ENCODE peak calls at places on chromosomes 3 and 15, in four cellular contexts. N is heart left ventricle, R is AG04450, L is mesothelial cell of epicardium. F is an unnamed sample.

GRCh38 chr3:109806929-109807328 is 469.6 kb upstream of the DPPA4 start:
- DNase-seq in N (no peak), R (no peak), L (no peak), F (no peak)

GRCh38 chr3:65402597-65402996 is 636.1 kb downstream of the MAGI1 start:
- DNase-seq in N (peak), R (peak), L (no peak), F (peak)

GRCh38 chr15:59798605-59798917 is 109.4 kb upstream of the BNIP2 start:
- DNase-seq in N (no peak), R (no peak), L (no peak), F (no peak)

GRCh38 chr15:88693191-88693590 is 54.4 kb downstream of the ISG20 start:
- DNase-seq in N (no peak), R (no peak), L (no peak), F (no peak)

GRCh38 chr3:15756505-15756904 is 41.3 kb downstream of the ANKRD28 start:
- DNase-seq in N (no peak), R (no peak), L (no peak), F (no peak)

GRCh38 chr15:33234019-33234418 is 39.5 kb upstream of the FMN1 start:
- DNase-seq in N (no peak), R (no peak), L (no peak), F (no peak)

GRCh38 chr3:186413615-186414415 is 51.8 kb upstream of the DGKG start:
- DNase-seq in N (peak), R (no peak), L (no peak), F (no peak)

GRCh38 chr3:185929192-185930151 is 8.3 kb downstream of the TRA2B start:
- DNase-seq in N (no peak), R (no peak), L (no peak), F (no peak)

GRCh38 chr3:72092778-72093177 is 307.8 kb upstream of the PROK2 start:
- DNase-seq in N (no peak), R (no peak), L (no peak), F (no peak)

GRCh38 chr3:49674491-49674983 is 386 bp downstream of the APEH start:
- DNase-seq in N (no peak), R (no peak), L (no peak), F (no peak)

GRCh38 chr3:88082854-88083253 is 23.8 kb downstream of the ZNF654 start:
- DNase-seq in N (no peak), R (no peak), L (no peak), F (no peak)

GRCh38 chr3:52533623-52534280 is at the start of gene NT5DC2:
- DNase-seq in N (peak), R (no peak), L (peak), F (no peak)

GRCh38 chr3:57068437-57069089 is 8.1 kb downstream of the SPATA12 start:
- DNase-seq in N (peak), R (no peak), L (no peak), F (no peak)

GRCh38 chr3:76181213-76181612 is 395.9 kb upstream of the ZNF717 start:
- DNase-seq in N (no peak), R (no peak), L (no peak), F (no peak)

GRCh38 chr15:40338041-40338657 is 2.6 kb downstream of the CCDC9B start:
- DNase-seq in N (peak), R (no peak), L (peak), F (no peak)

GRCh38 chr3:158773845-158774542 is 27.9 kb upstream of the MFSD1 start:
- DNase-seq in N (no peak), R (peak), L (no peak), F (no peak)
- TF ChIP-seq CTCF in N (no peak), R (no peak), L (no peak), F (no peak)

GRCh38 chr3:32421185-32421584 is 29.5 kb downstream of the CMTM7 start:
- DNase-seq in N (no peak), R (no peak), L (no peak), F (no peak)

GRCh38 chr3:32422943-32423342 is 31.3 kb downstream of the CMTM7 start:
- DNase-seq in N (no peak), R (no peak), L (no peak), F (no peak)

GRCh38 chr3:32419766-32420137 is 28.1 kb downstream of the CMTM7 start:
- DNase-seq in N (no peak), R (no peak), L (no peak), F (no peak)

GRCh38 chr3:32421991-32422859 is 30.6 kb downstream of the CMTM7 start:
- DNase-seq in N (peak), R (no peak), L (no peak), F (peak)

GRCh38 chr3:32420138-32420981 is 28.7 kb downstream of the CMTM7 start:
- DNase-seq in N (no peak), R (no peak), L (no peak), F (no peak)
- TF ChIP-seq CTCF in N (no peak), R (peak), L (no peak), F (no peak)

GRCh38 chr3:13416002-13416793 is 3.9 kb downstream of the NUP210 start:
- DNase-seq in N (no peak), R (no peak), L (no peak), F (no peak)
- TF ChIP-seq CTCF in N (no peak), R (no peak), L (no peak), F (no peak)

GRCh38 chr3:106251160-106251892 is 382.5 kb upstream of the CBLB start:
- DNase-seq in N (no peak), R (no peak), L (no peak), F (no peak)
- TF ChIP-seq CTCF in N (no peak), R (no peak), L (no peak), F (no peak)

DNA sequence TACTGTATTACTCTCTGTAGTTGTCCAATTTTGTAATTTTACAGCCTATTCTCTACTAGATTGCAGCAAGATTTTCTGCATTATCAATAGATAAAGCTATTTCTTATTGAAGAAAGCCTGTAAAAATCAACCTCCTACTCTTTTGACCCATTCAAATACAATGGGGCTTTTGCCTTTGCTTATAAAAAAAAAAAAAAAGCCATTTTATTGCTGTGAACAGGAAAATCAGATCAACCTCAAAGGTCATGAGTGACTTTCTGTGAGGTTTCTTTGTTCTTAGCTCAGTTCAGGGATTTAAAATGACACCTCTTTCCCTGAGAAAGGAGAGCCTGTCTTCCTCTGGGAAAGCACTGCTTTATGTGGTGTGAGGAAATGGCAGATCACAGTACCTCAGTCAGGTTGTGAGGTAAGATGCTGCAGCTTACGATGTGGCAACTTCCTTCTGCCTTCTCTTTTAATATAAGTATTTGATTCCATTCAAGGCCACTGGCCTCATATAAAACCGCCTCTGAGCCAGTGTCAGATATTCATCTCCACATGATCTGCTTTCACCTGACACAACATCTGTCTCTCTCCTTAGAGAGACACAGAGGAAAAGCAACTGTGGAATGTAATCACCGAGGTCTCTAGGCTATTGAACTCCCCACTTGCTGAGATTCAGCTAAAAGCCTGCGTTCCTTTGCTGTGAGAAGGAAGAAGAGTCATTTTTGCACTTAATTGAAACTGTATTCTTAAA is 161.5 kb upstream of the MB21D2 start:
- DNase-seq in N (no peak), R (no peak), L (no peak), F (no peak)
- TF ChIP-seq CTCF in N (no peak), R (no peak), L (no peak), F (no peak)

DNA sequence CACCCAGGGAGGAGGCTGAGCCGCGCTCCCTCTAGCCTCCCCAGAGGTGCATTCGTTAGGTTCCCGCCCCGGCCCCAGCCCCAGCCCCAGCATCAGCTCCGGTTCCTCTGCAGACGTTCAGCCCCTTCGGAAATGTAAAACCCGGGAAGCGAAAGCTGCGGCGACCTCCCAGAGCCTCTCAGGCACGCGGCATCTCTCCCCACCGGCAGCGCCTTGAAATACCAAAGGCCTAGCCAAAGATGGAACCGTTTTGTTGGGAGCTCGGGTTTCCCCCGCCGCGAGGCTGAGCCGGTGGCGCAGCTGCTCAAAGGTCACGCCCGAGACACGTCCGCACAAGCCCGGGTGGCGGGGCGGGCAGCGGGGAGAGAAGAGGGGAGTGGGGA is 77.8 kb upstream of the HES1 start:
- DNase-seq in N (peak), R (no peak), L (peak), F (no peak)
- TF ChIP-seq CTCF in N (no peak), R (no peak), L (no peak), F (no peak)

GRCh38 chr15:52783929-52784798 is 6.0 kb downstream of the ONECUT1 start:
- DNase-seq in N (no peak), R (no peak), L (no peak), F (no peak)
- TF ChIP-seq CTCF in N (peak), R (peak), L (peak), F (no peak)